ENCODE peak calls at places on chromosome 18, in four cellular contexts. D is HepG2, J is K562, X is GM12878. H is an unnamed sample.

GRCh38 chr18:69752737-69753380 is 194.8 kb downstream of the CD226 start:
- DNase-seq in X (no peak), J (no peak), D (peak), H (no peak)

GRCh38 chr18:12621737-12622306 is 36.1 kb downstream of the SPIRE1 start:
- DNase-seq in D (no peak), X (no peak), J (peak), H (no peak)

GRCh38 chr18:80190311-80190710 is 57.0 kb downstream of the PARD6G start:
- DNase-seq in D (no peak), X (no peak), J (no peak), H (no peak)

GRCh38 chr18:23397907-23398306 is 55.2 kb upstream of the RIOK3 start:
- DNase-seq in D (no peak), X (no peak), J (no peak), H (no peak)

GRCh38 chr18:12271376-12272235 is 17.4 kb downstream of the CIDEA start:
- DNase-seq in D (peak), J (peak), X (peak), H (peak)

GRCh38 chr18:11393486-11393885 is 215.9 kb upstream of the SLC35G4 start:
- DNase-seq in J (no peak), D (no peak), X (no peak), H (no peak)

GRCh38 chr18:10089881-10090280 is 176.1 kb downstream of the VAPA start:
- DNase-seq in J (no peak), X (no peak), D (no peak), H (no peak)

GRCh38 chr18:74533666-74534065 is 634 bp upstream of the CNDP1 start:
- DNase-seq in D (no peak), X (no peak), J (no peak), H (no peak)

GRCh38 chr18:35616074-35616473 is 34.5 kb downstream of the GALNT1 start:
- DNase-seq in D (no peak), X (no peak), J (no peak), H (no peak)

GRCh38 chr18:43847164-43848091 is 570.1 kb upstream of the SYT4 start:
- DNase-seq in J (no peak), X (no peak), D (no peak), H (no peak)

GRCh38 chr18:76336241-76336640 is 158.8 kb downstream of the ZNF516 start:
- DNase-seq in X (no peak), J (no peak), D (no peak), H (no peak)

GRCh38 chr18:79917351-79918088 is 33.9 kb downstream of the SLC66A2 start:
- DNase-seq in X (no peak), D (no peak), J (no peak), H (no peak)

GRCh38 chr18:805008-805754 is 6.9 kb downstream of the YES1 start:
- DNase-seq in J (no peak), X (no peak), D (no peak), H (no peak)

GRCh38 chr18:6069103-6069502 is 173.8 kb upstream of the TMEM200C start:
- DNase-seq in X (no peak), J (no peak), D (no peak), H (no peak)

GRCh38 chr18:48879008-48879431 is 71.7 kb downstream of the SMAD7 start:
- DNase-seq in J (no peak), X (no peak), D (no peak), H (no peak)

GRCh38 chr18:21742323-21742687 is 1.7 kb downstream of the MIB1 start:
- DNase-seq in D (no peak), J (peak), X (no peak), H (no peak)

GRCh38 chr18:21739604-21740473 is 753 bp upstream of the MIB1 start:
- DNase-seq in J (peak), D (no peak), X (no peak), H (peak)

GRCh38 chr18:21741511-21742322 is 1.1 kb downstream of the MIB1 start:
- DNase-seq in J (peak), X (no peak), D (no peak), H (peak)

GRCh38 chr18:21740474-21740723 is 193 bp upstream of the MIB1 start:
- DNase-seq in J (peak), X (no peak), D (peak), H (no peak)

GRCh38 chr18:21740724-21741510 is at the start of gene MIB1:
- DNase-seq in X (peak), J (peak), D (no peak), H (peak)
- TF ChIP-seq GABPA in X (no peak), J (peak), D (no peak), H (no peak)

DNA sequence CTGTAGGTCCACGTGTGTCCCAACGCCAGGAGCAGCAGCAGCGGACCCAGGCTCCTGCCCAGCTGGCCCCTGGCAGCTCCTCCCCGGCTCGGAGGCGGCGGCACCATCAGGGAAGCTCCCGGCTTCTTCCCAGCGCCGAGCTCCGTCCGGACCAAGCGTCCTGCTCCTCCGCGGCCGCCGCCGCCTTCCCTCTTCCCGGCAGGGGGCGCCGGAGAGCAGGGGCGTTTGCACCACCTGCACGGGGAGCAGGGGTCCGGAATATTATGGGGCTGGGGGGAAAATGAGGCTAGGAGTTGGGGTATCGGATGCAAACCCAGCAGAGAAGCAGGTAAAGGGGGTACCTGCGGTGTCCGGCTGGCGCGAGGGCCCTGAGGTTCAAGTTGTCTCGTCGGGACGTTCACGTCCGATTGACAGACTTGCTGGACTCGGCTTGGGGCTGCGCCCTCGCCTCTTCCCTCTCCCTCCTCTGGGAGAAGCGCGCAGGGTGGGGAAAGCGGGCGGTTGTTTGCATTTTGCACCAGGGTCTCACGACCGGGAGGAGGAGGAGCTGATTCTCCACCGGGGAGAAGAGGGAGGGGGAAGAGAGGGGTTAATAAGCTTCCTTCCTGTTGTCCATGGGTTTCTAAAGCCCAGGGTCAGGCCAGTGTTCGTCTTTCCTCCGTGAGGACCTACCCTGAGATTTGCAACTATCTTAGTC is at the start of gene CCBE1:
- DNase-seq in D (no peak), J (peak), X (no peak), H (peak)
- H2AFZ ChIP-seq in D (no peak), J (no peak), X (no peak), H (peak)

GRCh38 chr18:47149457-47150028 is 757 bp downstream of the HDHD2 start:
- DNase-seq in X (no peak), D (peak), J (peak), H (peak)

GRCh38 chr18:47150824-47151366 is 595 bp upstream of the HDHD2 start:
- DNase-seq in D (peak), J (no peak), X (no peak), H (peak)

GRCh38 chr18:47151457-47151856 is 1.2 kb upstream of the HDHD2 start:
- DNase-seq in X (no peak), J (peak), D (no peak), H (peak)

DNA sequence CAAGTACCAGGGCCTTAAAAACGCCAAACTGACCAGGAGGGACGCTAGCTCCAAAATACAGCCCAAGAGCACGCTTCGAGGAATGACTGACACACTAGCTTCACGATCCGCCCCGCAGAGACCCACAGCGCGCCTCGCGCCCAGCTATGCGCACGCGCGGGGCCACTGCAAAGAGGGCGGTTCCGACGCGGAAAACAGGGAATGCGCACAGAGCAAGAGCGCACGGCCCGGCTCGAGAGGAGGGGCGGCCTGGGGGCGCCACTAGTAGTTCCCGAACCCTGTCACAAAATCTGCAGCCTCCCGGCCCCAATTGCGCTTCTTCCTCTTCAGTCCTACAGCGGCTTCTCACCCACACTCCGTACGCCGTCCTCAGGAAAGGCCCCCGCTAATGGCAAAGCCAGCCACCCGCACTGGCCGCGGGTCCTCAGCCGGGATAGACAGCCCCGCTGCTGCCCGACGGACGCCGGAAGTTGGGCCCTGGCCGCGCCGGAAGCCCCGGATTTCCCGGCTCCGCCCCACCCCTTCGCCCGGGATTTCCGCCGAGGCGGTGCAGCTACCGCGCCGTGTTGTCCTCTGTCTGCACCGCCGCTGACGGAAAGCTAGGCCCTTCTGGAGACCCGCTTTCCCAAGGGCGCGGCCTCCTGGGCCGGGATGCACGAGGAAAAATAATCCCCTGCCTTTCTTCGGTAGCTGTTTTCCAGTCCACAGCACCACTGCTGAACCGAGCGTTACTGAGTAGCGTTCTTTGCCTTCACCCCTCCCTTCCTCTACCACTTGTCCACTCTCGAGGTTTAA is at the start of gene HDHD2:
- DNase-seq in X (no peak), D (peak), J (peak), H (peak)
- TF ChIP-seq REST in X (no peak), D (peak), J (no peak), H (no peak)

DNA sequence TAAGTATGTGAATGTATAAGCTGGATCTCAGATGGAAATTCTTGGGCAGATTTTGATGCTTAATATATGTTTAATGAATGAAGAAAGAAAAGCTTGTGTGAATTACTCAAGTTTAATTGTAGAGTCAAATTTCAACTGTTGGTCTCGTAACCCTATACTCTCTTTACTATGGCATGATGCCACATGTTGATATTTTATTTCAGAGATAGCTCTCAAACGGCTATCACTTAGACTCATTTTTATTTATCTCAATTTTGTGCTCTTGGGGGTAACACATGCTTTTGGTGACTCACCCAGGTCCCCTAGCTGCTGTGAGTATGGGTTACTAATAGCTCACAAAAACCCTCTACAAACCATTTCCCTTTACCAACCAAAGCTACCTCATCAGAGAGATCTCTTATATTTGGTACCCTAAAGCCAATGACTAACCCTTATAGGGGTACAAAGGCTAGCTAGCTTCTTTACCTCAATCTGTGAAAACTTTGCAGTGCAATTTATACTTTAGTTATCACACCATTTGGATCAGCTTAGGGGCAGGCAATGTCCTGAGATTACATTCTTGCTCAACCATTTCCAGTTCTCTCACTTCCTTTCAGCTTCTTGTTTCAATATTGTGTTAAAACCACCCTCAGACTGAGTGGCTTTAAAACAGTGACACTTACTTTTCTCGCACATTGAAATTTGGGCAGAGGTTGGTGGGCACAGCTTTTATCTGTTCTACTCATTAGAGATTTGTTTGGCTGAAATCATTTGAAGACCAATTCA is 240.3 kb downstream of the CDH7 start:
- DNase-seq in J (no peak), X (no peak), D (no peak), H (no peak)
- TF ChIP-seq GABPA in J (no peak), X (no peak), D (no peak), H (no peak)

H was measured in SK-N-SH.